ENCODE peak calls at places on chromosome 18, in seven cellular contexts. S is HL-60, W is thyroid gland, C is kidney, X is BJ, I is A549, D is MM.1S. H is an unnamed sample.

GRCh38 chr18:35935805-35936204 is 36.7 kb upstream of the RMP24 start:
- DNase-seq in D (no peak), X (no peak), S (no peak), C (no peak), W (no peak), I (no peak), H (no peak)

GRCh38 chr18:58211510-58211909 is 167.5 kb downstream of the NEDD4L start:
- DNase-seq in C (no peak), S (no peak), D (no peak), W (no peak), I (no peak), X (no peak), H (no peak)

GRCh38 chr18:55477537-55478300 is 110.3 kb downstream of the TCF4 start:
- DNase-seq in I (no peak), W (peak; percentile 38), X (no peak), S (peak; percentile 16), C (no peak), D (peak; percentile 55), H (no peak)

GRCh38 chr18:74489631-74490030 is 6.5 kb upstream of the CNDP2 start:
- DNase-seq in S (no peak), D (no peak), X (no peak), I (no peak), W (no peak), C (no peak), H (peak; percentile 37)

GRCh38 chr18:50839341-50839740 is 19.5 kb upstream of the MRO start:
- DNase-seq in I (no peak), S (no peak), X (no peak), W (no peak), D (no peak), C (no peak), H (no peak)

GRCh38 chr18:69528439-69528838 is 127.8 kb downstream of the DOK6 start:
- DNase-seq in S (no peak), C (no peak), X (no peak), I (no peak), D (no peak), W (no peak), H (no peak)

GRCh38 chr18:48563027-48563426 is 24.2 kb downstream of the CTIF start:
- DNase-seq in C (no peak), X (peak; percentile 53), D (no peak), I (peak; percentile 13), W (no peak), S (no peak), H (no peak)

GRCh38 chr18:58338961-58339722 is 289.7 kb downstream of the ALPK2 start:
- DNase-seq in D (no peak), W (no peak), S (no peak), X (no peak), I (no peak), C (no peak), H (no peak)

GRCh38 chr18:55663891-55664290 is 75.9 kb upstream of the TCF4 start:
- DNase-seq in C (no peak), W (no peak), S (no peak), I (no peak), D (no peak), X (no peak), H (no peak)

GRCh38 chr18:36672437-36673344 is 156.1 kb downstream of the TPGS2 start:
- DNase-seq in I (no peak), W (no peak), X (peak; percentile 49), C (no peak), S (no peak), D (peak; percentile 44), H (no peak)

GRCh38 chr18:79879566-79879965 is 71.9 kb downstream of the SLC66A2 start:
- DNase-seq in W (no peak), I (no peak), C (no peak), X (no peak), D (no peak), S (no peak), H (no peak)

DNA sequence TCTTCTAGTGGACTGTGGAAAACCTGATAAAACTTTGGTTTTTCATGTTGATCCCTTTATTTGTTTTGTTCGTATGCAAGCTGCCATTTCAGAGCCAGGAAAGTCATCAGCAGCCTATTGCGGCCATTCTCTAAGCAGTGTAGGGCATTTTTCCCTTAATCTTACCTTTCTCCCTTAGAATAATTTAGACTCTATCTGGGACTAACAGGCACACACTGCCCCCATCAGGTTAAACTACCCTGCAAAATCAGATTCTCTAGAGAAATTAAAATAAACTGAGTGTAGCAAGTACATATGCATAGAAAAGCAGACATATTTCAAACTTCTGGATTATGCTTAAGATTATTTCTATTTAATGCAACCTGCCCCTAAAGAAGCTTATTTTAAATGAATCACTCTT is 347.4 kb downstream of the METTL4 start:
- DNase-seq in C (no peak), W (no peak), I (no peak), S (peak; percentile 41), D (no peak), X (no peak), H (peak; percentile 7)
- TF ChIP-seq CTCF in C (peak; percentile 46), W (no peak), I (peak; percentile 34), S (peak; percentile 21), D (peak; percentile 19), X (peak; percentile 58), H (peak; percentile 49)

DNA sequence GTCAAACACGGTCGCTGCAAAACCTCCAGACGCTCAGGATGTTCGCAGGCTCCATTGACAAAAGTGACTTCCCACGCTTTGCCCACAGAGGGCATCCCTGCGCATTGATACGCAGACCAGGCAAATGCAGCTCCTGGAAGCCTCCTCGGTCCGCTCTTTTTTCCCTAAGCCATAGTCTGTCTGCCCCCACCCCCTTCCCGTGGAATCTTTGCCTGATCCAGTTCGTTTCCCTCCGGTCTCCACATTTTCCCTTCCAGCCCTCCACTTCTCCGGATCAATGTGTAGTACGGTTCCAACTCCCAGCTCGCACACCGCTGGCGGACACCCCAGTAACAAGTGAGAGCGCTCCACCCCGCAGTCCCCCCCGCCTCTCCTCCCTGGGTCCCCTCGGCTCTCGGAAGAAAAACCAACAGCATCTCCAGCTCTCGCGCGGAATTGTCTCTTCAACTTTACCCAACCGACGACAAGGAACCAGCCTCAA is at the start of gene DCC:
- DNase-seq in W (peak; percentile 22), I (peak; percentile 35), X (no peak), D (peak; percentile 54), S (peak; percentile 21), C (peak; percentile 43), H (no peak)
- H3K4me3 ChIP-seq in W (no peak within 1 kb of the TSS), I (peak within 1 kb of the TSS; percentile 40), X (peak within 1 kb of the TSS; percentile 18), D (peak within 1 kb of the TSS; percentile 46), S (no peak within 1 kb of the TSS), C (peak within 1 kb of the TSS; percentile 46), H (no peak within 1 kb of the TSS)

GRCh38 chr18:39489426-39489825 is 1923.8 kb upstream of the CELF4 start:
- DNase-seq in W (no peak), C (no peak), X (no peak), S (no peak), I (no peak), D (no peak), H (no peak)

GRCh38 chr18:39481281-39481680 is 1915.7 kb upstream of the CELF4 start:
- DNase-seq in I (no peak), S (no peak), D (no peak), C (no peak), X (no peak), W (no peak), H (no peak)

GRCh38 chr18:39485696-39486095 is 1920.1 kb upstream of the CELF4 start:
- DNase-seq in X (no peak), S (no peak), W (no peak), C (no peak), D (no peak), I (no peak), H (no peak)

GRCh38 chr18:39487932-39488331 is 1922.3 kb upstream of the CELF4 start:
- DNase-seq in X (no peak), I (no peak), S (no peak), W (no peak), C (no peak), D (no peak), H (no peak)

GRCh38 chr18:39486268-39486667 is 1920.7 kb upstream of the CELF4 start:
- DNase-seq in D (no peak), W (no peak), C (no peak), X (no peak), S (no peak), I (no peak), H (no peak)
- TF ChIP-seq CTCF in D (no peak), W (no peak), C (peak; percentile 13), X (peak; percentile 8), S (no peak), I (no peak), H (no peak)

GRCh38 chr18:8616026-8616401 is 6.8 kb downstream of the RAB12 start:
- DNase-seq in C (no peak), D (no peak), I (no peak), S (no peak), W (no peak), X (no peak), H (no peak)

GRCh38 chr18:8614875-8615274 is 5.6 kb downstream of the RAB12 start:
- DNase-seq in W (no peak), S (peak; percentile 14), D (no peak), C (no peak), X (no peak), I (no peak), H (no peak)

GRCh38 chr18:8617907-8618306 is 8.7 kb downstream of the RAB12 start:
- DNase-seq in I (no peak), W (no peak), X (no peak), D (no peak), C (no peak), S (no peak), H (no peak)

GRCh38 chr18:8611916-8612576 is 2.8 kb downstream of the RAB12 start:
- DNase-seq in C (no peak), D (no peak), I (no peak), W (no peak), S (no peak), X (no peak), H (no peak)

GRCh38 chr18:8615397-8616025 is 6.3 kb downstream of the RAB12 start:
- DNase-seq in D (no peak), I (peak; percentile 55), X (peak; percentile 93), C (no peak), W (no peak), S (peak; percentile 80), H (peak; percentile 90)
- H3K4me3 ChIP-seq in D (no peak overlapping the region), I (no peak overlapping the region), X (no peak overlapping the region), C (no peak overlapping the region), W (no peak overlapping the region), S (no peak overlapping the region), H (peak overlapping the region; percentile 0)